ENCODE peak calls at places on chromosomes 2 and 18, in ten cellular contexts. G is activated T-cell treated with anti-CD3 and anti-CD28 coated beads for 1 hour; F is HTR-8/SVneo; W is RCC 7860; C is stimulated activated CD4-positive, alpha-beta T cell treated with anti-CD3 and anti-CD28 coated beads, Interleukin-15, amount 100 ng/mL, for 24 hours; Y is GM23338; M is EH; T is ovary; J is bronchial epithelial cell; D is stimulated activated CD8-positive, alpha-beta memory T cell treated with anti-CD3 and anti-CD28 coated beads, Interleukin-7, amount 100 ng/mL, for 1 hour. Q is an unnamed sample.

GRCh38 chr2:204533629-204534370 is 11.5 kb upstream of the PARD3B start:
- DNase-seq in G (no peak), F (no peak), W (no peak), C (no peak), Y (no peak), M (peak), T (no peak), J (peak), D (no peak), Q (no peak)

GRCh38 chr2:150261691-150262090 is 225.8 kb downstream of the RND3 start:
- DNase-seq in G (no peak), F (no peak), W (no peak), C (no peak), Y (no peak), M (no peak), T (no peak), J (no peak), D (no peak), Q (no peak)

GRCh38 chr18:36608107-36608506 is 220.7 kb downstream of the TPGS2 start:
- DNase-seq in G (no peak), F (no peak), W (peak), C (no peak), Y (no peak), M (no peak), T (no peak), J (no peak), D (no peak), Q (no peak)

GRCh38 chr2:96091141-96091710 is 25.1 kb downstream of the ADRA2B start:
- DNase-seq in G (no peak), F (no peak), W (no peak), C (no peak), Y (no peak), M (no peak), T (no peak), J (no peak), D (no peak), Q (no peak)

GRCh38 chr2:169776483-169776802 is 22.2 kb upstream of the SSB start:
- DNase-seq in G (no peak), F (no peak), W (peak), C (no peak), Y (no peak), M (peak), T (no peak), J (no peak), D (no peak), Q (no peak)

GRCh38 chr2:45890819-45891218 is 239.3 kb downstream of the PRKCE start:
- DNase-seq in G (no peak), F (no peak), W (no peak), C (peak), Y (no peak), M (no peak), T (no peak), J (no peak), D (no peak), Q (no peak)

GRCh38 chr2:148900350-148900749 is 25.3 kb downstream of the KIF5C start:
- DNase-seq in G (no peak), F (no peak), W (no peak), C (no peak), Y (no peak), M (no peak), T (no peak), J (no peak), D (no peak), Q (peak)

GRCh38 chr2:85753525-85754312 is at the start of gene ATOH8:
- DNase-seq in G (no peak), F (no peak), W (no peak), C (peak), Y (peak), M (peak), T (peak), J (no peak), D (no peak), Q (peak)

GRCh38 chr18:36624451-36625167 is 204.2 kb downstream of the TPGS2 start:
- DNase-seq in G (no peak), F (no peak), W (no peak), C (no peak), Y (peak), M (no peak), T (no peak), J (no peak), D (no peak), Q (no peak)

GRCh38 chr18:66395671-66396218 is 208.1 kb downstream of the CDH19 start:
- DNase-seq in G (no peak), F (no peak), W (no peak), C (no peak), Y (no peak), M (no peak), T (no peak), J (no peak), D (no peak), Q (no peak)

GRCh38 chr18:14943486-14943885 is 195.5 kb downstream of the ANKRD30B start:
- DNase-seq in G (no peak), F (no peak), W (no peak), C (no peak), Y (no peak), M (no peak), T (no peak), J (no peak), D (no peak), Q (no peak)

GRCh38 chr2:84526562-84526961 is 10.3 kb downstream of the DNAH6 start:
- DNase-seq in G (no peak), F (no peak), W (no peak), C (no peak), Y (no peak), M (peak), T (no peak), J (peak), D (no peak), Q (no peak)

GRCh38 chr18:11994346-11994707 is 13.0 kb downstream of the IMPA2 start:
- DNase-seq in G (no peak), F (peak), W (peak), C (no peak), Y (no peak), M (peak), T (no peak), J (peak), D (no peak), Q (no peak)

GRCh38 chr18:68152770-68153169 is 562.1 kb downstream of the TMX3 start:
- DNase-seq in G (no peak), F (no peak), W (no peak), C (no peak), Y (peak), M (no peak), T (no peak), J (no peak), D (no peak), Q (no peak)

GRCh38 chr2:200603972-200604371 is 18.2 kb downstream of the AOX1 start:
- DNase-seq in G (no peak), F (peak), W (peak), C (no peak), Y (no peak), M (peak), T (no peak), J (peak), D (no peak), Q (no peak)

GRCh38 chr2:65349863-65350262 is 82.5 kb downstream of the SPRED2 start:
- DNase-seq in G (no peak), F (peak), W (no peak), C (no peak), Y (peak), M (peak), T (peak), J (peak), D (no peak), Q (peak)

GRCh38 chr2:219405451-219405850 is 12.7 kb upstream of the DES start:
- DNase-seq in G (no peak), F (no peak), W (no peak), C (no peak), Y (peak), M (no peak), T (no peak), J (no peak), D (no peak), Q (no peak)